ENCODE peak calls at places on chromosomes 6 and 20, in four cellular contexts. P is lung microvascular endothelial cell, X is NCI-H1436, Q is AG20443. F is an unnamed sample.

GRCh38 chr6:46024122-46024769 is 8.6 kb upstream of the CLIC5 start:
- DNase-seq in P (no peak), X (no peak), Q (no peak), F (no peak)

GRCh38 chr6:117906454-117906904 is 585 bp upstream of the SLC35F1 start:
- DNase-seq in P (no peak), X (no peak), Q (no peak), F (no peak)

GRCh38 chr6:27472182-27472616 is 706 bp downstream of the ZNF184 start:
- DNase-seq in P (peak), X (peak), Q (peak), F (peak)

GRCh38 chr20:45813489-45813888 is 1.0 kb downstream of the UBE2C start:
- DNase-seq in P (no peak), X (no peak), Q (no peak), F (no peak)

GRCh38 chr6:127938701-127939100 is 37.8 kb upstream of the THEMIS start:
- DNase-seq in P (peak), X (no peak), Q (peak), F (no peak)

GRCh38 chr6:3454206-3455016 is 2.4 kb downstream of the SLC22A23 start:
- DNase-seq in P (peak), X (no peak), Q (no peak), F (no peak)

GRCh38 chr6:53928641-53929339 is 134.0 kb downstream of the LRRC1 start:
- DNase-seq in P (peak), X (no peak), Q (no peak), F (no peak)

GRCh38 chr6:92196320-92196719 is 1223.0 kb downstream of the EPHA7 start:
- DNase-seq in P (no peak), X (no peak), Q (no peak), F (no peak)

GRCh38 chr20:137668-138131 is 4.7 kb upstream of the DEFB126 start:
- DNase-seq in P (no peak), X (no peak), Q (no peak), F (peak)

GRCh38 chr6:17015144-17015543 is 86.7 kb upstream of the STMND1 start:
- DNase-seq in P (no peak), X (no peak), Q (no peak), F (no peak)

GRCh38 chr6:28981391-28981832 is 23.7 kb downstream of the ZNF311 start:
- DNase-seq in P (peak), X (peak), Q (peak), F (peak)

GRCh38 chr6:37288247-37288646 is 30.3 kb upstream of the TMEM217 start:
- DNase-seq in P (no peak), X (no peak), Q (no peak), F (no peak)

GRCh38 chr6:137731600-137731959 is 135.5 kb upstream of the TNFAIP3 start:
- DNase-seq in P (peak), X (no peak), Q (no peak), F (no peak)